ENCODE peak calls at places on chromosomes 13 and 19, in eight cellular contexts. X, A, Z, V, N, W, Q and C are unnamed samples.

GRCh38 chr19:44499559-44499958 is 763 bp downstream of the ZNF180 start:
- DNase-seq in X (no peak), A (no peak), Z (no peak), V (no peak), N (no peak), W (no peak), Q (no peak), C (no peak)

GRCh38 chr13:101529419-101529818 is 76.9 kb downstream of the ITGBL1 start:
- DNase-seq in X (no peak), A (no peak), Z (no peak), V (no peak), N (peak), W (no peak), Q (no peak), C (no peak)

GRCh38 chr13:49540552-49540951 is 44.8 kb downstream of the PHF11 start:
- DNase-seq in X (no peak), A (no peak), Z (peak), V (no peak), N (peak), W (no peak), Q (no peak), C (no peak)

GRCh38 chr13:99386911-99387788 is 80.0 kb upstream of the GPR183 start:
- DNase-seq in X (peak), A (peak), Z (no peak), V (peak), N (peak), W (peak), Q (peak), C (no peak)

GRCh38 chr13:46831588-46832194 is 34.7 kb upstream of the ESD start:
- DNase-seq in X (peak), A (no peak), Z (no peak), V (peak), N (peak), W (no peak), Q (no peak), C (peak)

GRCh38 chr19:1063909-1064660 is 2.9 kb upstream of the ARHGAP45 start:
- DNase-seq in X (peak), A (no peak), Z (no peak), V (no peak), N (no peak), W (no peak), Q (peak), C (no peak)

GRCh38 chr19:48296963-48297734 is 27.3 kb downstream of the ZNF114 start:
- DNase-seq in X (no peak), A (no peak), Z (no peak), V (no peak), N (no peak), W (no peak), Q (no peak), C (no peak)

GRCh38 chr13:114032121-114032799 is 58.4 kb upstream of the C13orf46 start:
- DNase-seq in X (no peak), A (no peak), Z (peak), V (no peak), N (peak), W (no peak), Q (no peak), C (no peak)

GRCh38 chr19:15971217-15971616 is 22.4 kb downstream of the OR10H4 start:
- DNase-seq in X (no peak), A (no peak), Z (no peak), V (no peak), N (no peak), W (no peak), Q (no peak), C (no peak)